ENCODE peak calls at places on chromosomes 7 and 10, in four cellular contexts. V is heart right ventricle, B is aorta, O is cardiac muscle cell. N is an unnamed sample. For H3K4me1, the result is how much of the 10 kb centered on the place peaks cover.

GRCh38 chr7:118312051-118312450 is 87.5 kb downstream of the ANKRD7 start:
- DNase-seq in V (no peak), B (no peak), O (no peak), N (no peak)

GRCh38 chr7:43119371-43120069 is 7.1 kb downstream of the HECW1 start:
- DNase-seq in V (no peak), B (no peak), O (peak), N (no peak)

GRCh38 chr7:134539380-134540004 is 9.4 kb upstream of the AKR1B15 start:
- DNase-seq in V (no peak), B (no peak), O (no peak), N (no peak)

GRCh38 chr10:22231260-22231659 is 13.4 kb upstream of the EBLN1 start:
- DNase-seq in V (no peak), B (no peak), O (no peak), N (no peak)

GRCh38 chr10:43244783-43245182 is 22.1 kb downstream of the RASGEF1A start:
- DNase-seq in V (no peak), B (no peak), O (no peak), N (no peak)

GRCh38 chr7:43888983-43889945 is 17.1 kb downstream of the URGCP start:
- DNase-seq in V (no peak), B (no peak), O (no peak), N (no peak)

GRCh38 chr10:113454341-113455061 is 98.4 kb upstream of the HABP2 start:
- DNase-seq in V (peak), B (peak), O (peak), N (peak)

GRCh38 chr7:135274495-135275268 is 41.0 kb downstream of the STRA8 start:
- DNase-seq in V (peak), B (peak), O (peak), N (peak)

GRCh38 chr10:14659626-14660196 is 115.0 kb downstream of the FAM107B start:
- DNase-seq in V (no peak), B (peak), O (peak), N (no peak)

GRCh38 chr10:65570143-65571010 is 1355.5 kb upstream of the LRRTM3 start:
- DNase-seq in V (peak), B (no peak), O (peak), N (peak)

GRCh38 chr7:74344128-74344496 is 54.9 kb downstream of the CLIP2 start:
- DNase-seq in V (no peak), B (no peak), O (peak), N (no peak)

GRCh38 chr7:6934981-6935380 is 108.9 kb upstream of the CCZ1B start:
- DNase-seq in V (no peak), B (no peak), O (no peak), N (no peak)

GRCh38 chr7:7909376-7909775 is 59.2 kb upstream of the GLCCI1 start:
- DNase-seq in V (no peak), B (no peak), O (peak), N (no peak)

GRCh38 chr7:94417261-94417660 is 22.6 kb downstream of the COL1A2 start:
- DNase-seq in V (no peak), B (no peak), O (no peak), N (no peak)

GRCh38 chr7:71793251-71793650 is 618.9 kb downstream of the CALN1 start:
- DNase-seq in V (no peak), B (no peak), O (no peak), N (no peak)

GRCh38 chr7:159070422-159071148 is 74.1 kb downstream of the VIPR2 start:
- DNase-seq in V (no peak), B (peak), O (peak), N (no peak)

GRCh38 chr10:98293550-98294269 is 25.7 kb upstream of the LOXL4 start:
- DNase-seq in V (peak), B (no peak), O (no peak), N (no peak)

GRCh38 chr10:98295907-98296306 is 27.9 kb upstream of the LOXL4 start:
- DNase-seq in V (no peak), B (no peak), O (peak), N (no peak)

GRCh38 chr10:98294270-98294627 is 26.3 kb upstream of the LOXL4 start:
- DNase-seq in V (no peak), B (no peak), O (no peak), N (no peak)

GRCh38 chr10:98295401-98295811 is 27.4 kb upstream of the LOXL4 start:
- DNase-seq in V (no peak), B (peak), O (no peak), N (no peak)

GRCh38 chr10:98296514-98296913 is 28.5 kb upstream of the LOXL4 start:
- DNase-seq in V (no peak), B (no peak), O (no peak), N (no peak)
- H3K4me1 ChIP-seq in V (under half), B (under half), O (under half), N (under half)

GRCh38 chr10:80452688-80453391 is 1.3 kb upstream of the TSPAN14 start:
- DNase-seq in V (no peak), B (no peak), O (no peak), N (no peak)

GRCh38 chr10:80449545-80449944 is 4.6 kb upstream of the TSPAN14 start:
- DNase-seq in V (no peak), B (no peak), O (no peak), N (no peak)

GRCh38 chr10:80452069-80452468 is 2.0 kb upstream of the TSPAN14 start:
- DNase-seq in V (no peak), B (no peak), O (no peak), N (no peak)

GRCh38 chr10:80453392-80453714 is 757 bp upstream of the TSPAN14 start:
- DNase-seq in V (no peak), B (no peak), O (no peak), N (no peak)

DNA sequence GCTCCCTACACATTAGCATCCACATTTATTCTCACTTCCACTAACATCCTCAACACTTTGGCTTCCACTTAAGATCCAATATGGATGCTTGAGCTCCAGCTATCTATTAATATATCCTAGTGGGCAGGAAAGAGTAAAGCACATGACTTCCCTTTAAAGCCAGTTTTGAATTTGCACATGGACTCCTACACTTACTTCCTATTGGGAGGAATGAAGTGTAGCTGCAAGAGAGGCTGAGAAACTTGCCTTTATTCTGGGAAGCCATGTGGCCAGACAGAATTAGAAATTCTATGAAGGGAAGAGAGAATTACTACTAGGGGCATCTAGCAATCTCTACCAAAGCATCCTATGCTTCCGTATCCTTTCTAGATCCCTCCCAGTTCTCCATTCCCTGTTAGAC is 3.0 kb upstream of the TSPAN14 start:
- DNase-seq in V (no peak), B (no peak), O (no peak), N (no peak)
- H3K4me1 ChIP-seq in V (under half), B (under half), O (under half), N (under half)

GRCh38 chr10:75426880-75427279 is 4.5 kb upstream of the LRMDA start:
- DNase-seq in V (no peak), B (no peak), O (no peak), N (no peak)

GRCh38 chr10:75430000-75430763 is 1.2 kb upstream of the LRMDA start:
- DNase-seq in V (peak), B (peak), O (peak), N (peak)

GRCh38 chr10:75431180-75432111 is at the start of gene LRMDA:
- DNase-seq in V (peak), B (peak), O (peak), N (no peak)

GRCh38 chr10:75429159-75429827 is 2.1 kb upstream of the LRMDA start:
- DNase-seq in V (peak), B (no peak), O (no peak), N (no peak)

GRCh38 chr10:75428434-75429158 is 2.8 kb upstream of the LRMDA start:
- DNase-seq in V (no peak), B (no peak), O (no peak), N (no peak)
- H3K4me1 ChIP-seq in V (under half), B (under half), O (under half), N (under half)

GRCh38 chr10:61905837-61906236 is 4.3 kb downstream of the ARID5B start:
- DNase-seq in V (no peak), B (no peak), O (no peak), N (no peak)
- H3K4me1 ChIP-seq in V (under half), B (under half), O (under half), N (under half)

GRCh38 chr7:155378580-155378934 is 79.4 kb upstream of the EN2 start:
- DNase-seq in V (no peak), B (no peak), O (no peak), N (no peak)

GRCh38 chr7:155377837-155378579 is 79.9 kb upstream of the EN2 start:
- DNase-seq in V (no peak), B (peak), O (peak), N (no peak)

GRCh38 chr7:155378959-155379871 is 78.7 kb upstream of the EN2 start:
- DNase-seq in V (no peak), B (no peak), O (no peak), N (no peak)

GRCh38 chr7:155375337-155376277 is 77.9 kb downstream of the INSIG1 start:
- DNase-seq in V (no peak), B (no peak), O (peak), N (no peak)

GRCh38 chr7:155377071-155377836 is 79.6 kb downstream of the INSIG1 start:
- DNase-seq in V (no peak), B (peak), O (no peak), N (no peak)
- H3K4me1 ChIP-seq in V (under half), B (under half), O (under half), N (under half)

GRCh38 chr10:30987463-30987862 is 44.2 kb downstream of the ZNF438 start:
- DNase-seq in V (no peak), B (no peak), O (no peak), N (no peak)
- H3K4me1 ChIP-seq in V (under half), B (under half), O (under half), N (under half)

GRCh38 chr10:3046210-3046779 is 21.1 kb upstream of the PFKP start:
- DNase-seq in V (no peak), B (no peak), O (no peak), N (no peak)
- H3K4me1 ChIP-seq in V (under half), B (under half), O (under half), N (under half)

DNA sequence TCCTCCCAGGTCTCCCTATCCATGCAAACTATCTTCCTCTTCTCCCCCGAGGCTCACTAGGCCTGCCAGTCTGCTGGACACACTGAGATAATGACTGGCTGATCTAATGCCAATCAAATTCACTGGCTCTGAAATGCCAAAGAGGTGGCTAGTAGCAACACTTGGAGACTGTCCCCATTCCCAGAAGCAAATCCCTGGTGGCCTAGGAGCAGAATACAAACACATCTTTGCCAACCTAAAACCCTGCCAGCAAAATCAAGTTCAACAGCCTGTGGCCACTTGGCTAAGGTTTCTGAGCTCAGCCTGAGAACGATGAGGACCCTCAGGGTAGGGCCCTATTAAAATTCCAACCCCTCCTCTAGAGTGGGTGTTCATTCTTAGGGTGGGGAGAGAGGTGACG is 46.6 kb downstream of the SH3PXD2A start:
- DNase-seq in V (no peak), B (peak), O (no peak), N (no peak)
- H3K4me1 ChIP-seq in V (under half), B (under half), O (half or more), N (under half)

GRCh38 chr7:92674379-92674778 is 84.2 kb upstream of the FAM133B start:
- DNase-seq in V (no peak), B (no peak), O (no peak), N (no peak)
- H3K4me1 ChIP-seq in V (under half), B (under half), O (under half), N (under half)

N was measured in NT2/D1.